ENCODE peak calls at places on chromosomes 5 and 9, in eight cellular contexts. V is thyroid gland, L is breast epithelium, S is vagina, T is uterus, H is esophagus squamous epithelium, G is upper lobe of left lung, M is Peyer's patch. E is an unnamed sample. For H3K4me1, the result is how much of the 10 kb centered on the place peaks cover.

GRCh38 chr5:151912360-151912759 is 12.3 kb downstream of the GLRA1 start:
- DNase-seq in V (no peak), L (no peak), S (no peak), T (no peak), H (no peak), G (no peak), M (no peak), E (no peak)

GRCh38 chr5:93088566-93088965 is 492.5 kb downstream of the NR2F1-AS1 start:
- DNase-seq in V (no peak), L (no peak), S (no peak), T (no peak), H (no peak), G (no peak), M (no peak), E (no peak)

GRCh38 chr9:99431103-99431502 is 209.0 kb downstream of the SEC61B start:
- DNase-seq in V (peak), L (no peak), S (no peak), T (no peak), H (no peak), G (no peak), M (no peak), E (no peak)

GRCh38 chr9:34555002-34555348 is 32.2 kb upstream of the ENHO start:
- DNase-seq in V (no peak), L (no peak), S (no peak), T (no peak), H (no peak), G (no peak), M (no peak), E (peak)

GRCh38 chr5:93035194-93035593 is 545.8 kb downstream of the NR2F1-AS1 start:
- DNase-seq in V (no peak), L (no peak), S (no peak), T (no peak), H (no peak), G (no peak), M (no peak), E (no peak)

GRCh38 chr9:4333787-4334186 is 33.9 kb upstream of the GLIS3 start:
- DNase-seq in V (peak), L (no peak), S (no peak), T (no peak), H (no peak), G (no peak), M (no peak), E (no peak)

GRCh38 chr9:138066049-138066448 is 188.5 kb downstream of the CACNA1B start:
- DNase-seq in V (no peak), L (peak), S (no peak), T (no peak), H (no peak), G (peak), M (peak), E (peak)

GRCh38 chr9:97312556-97312955 is 5.1 kb downstream of the CCDC180 start:
- DNase-seq in V (no peak), L (no peak), S (no peak), T (no peak), H (no peak), G (no peak), M (no peak), E (no peak)

GRCh38 chr5:86143837-86144236 is 473.9 kb upstream of the COX7C start:
- DNase-seq in V (peak), L (no peak), S (no peak), T (no peak), H (no peak), G (peak), M (no peak), E (no peak)

GRCh38 chr5:111747336-111747735 is 9.7 kb downstream of the NREP start:
- DNase-seq in V (peak), L (no peak), S (no peak), T (no peak), H (no peak), G (no peak), M (no peak), E (no peak)

GRCh38 chr9:12884736-12885395 is 110.0 kb downstream of the LURAP1L start:
- DNase-seq in V (no peak), L (no peak), S (no peak), T (no peak), H (no peak), G (no peak), M (no peak), E (no peak)

GRCh38 chr9:91428927-91429351 is 5.3 kb upstream of the NFIL3 start:
- DNase-seq in V (no peak), L (no peak), S (no peak), T (peak), H (no peak), G (peak), M (no peak), E (no peak)

GRCh38 chr9:35510745-35511428 is 21.0 kb downstream of the RUSC2 start:
- DNase-seq in V (peak), L (peak), S (peak), T (peak), H (no peak), G (peak), M (no peak), E (no peak)

GRCh38 chr5:136598901-136599300 is 233.6 kb upstream of the TRPC7 start:
- DNase-seq in V (no peak), L (no peak), S (no peak), T (no peak), H (no peak), G (no peak), M (no peak), E (no peak)

GRCh38 chr9:96555567-96556386 is 63.9 kb downstream of the CDC14B start:
- DNase-seq in V (no peak), L (no peak), S (no peak), T (no peak), H (no peak), G (no peak), M (no peak), E (no peak)

GRCh38 chr9:109110326-109111014 is 9.3 kb downstream of the TMEM245 start:
- DNase-seq in V (no peak), L (no peak), S (no peak), T (no peak), H (no peak), G (no peak), M (no peak), E (no peak)

GRCh38 chr9:129033216-129033615 is 3.2 kb upstream of the MIGA2 start:
- DNase-seq in V (no peak), L (no peak), S (no peak), T (no peak), H (no peak), G (no peak), M (no peak), E (no peak)

GRCh38 chr5:177457239-177458121 is 10.9 kb downstream of the PRR7 start:
- DNase-seq in V (peak), L (no peak), S (no peak), T (peak), H (peak), G (peak), M (peak), E (peak)

GRCh38 chr9:13627502-13627901 is 348.0 kb upstream of the MPDZ start:
- DNase-seq in V (no peak), L (no peak), S (no peak), T (no peak), H (no peak), G (no peak), M (no peak), E (no peak)

GRCh38 chr9:126945682-126946081 is 31.1 kb downstream of the RALGPS1 start:
- DNase-seq in V (no peak), L (no peak), S (no peak), T (no peak), H (no peak), G (no peak), M (no peak), E (no peak)

GRCh38 chr5:67515020-67515689 is 318.6 kb upstream of the CD180 start:
- DNase-seq in V (no peak), L (no peak), S (no peak), T (no peak), H (no peak), G (no peak), M (no peak), E (no peak)

GRCh38 chr5:83375049-83375710 is 96.4 kb upstream of the VCAN start:
- DNase-seq in V (no peak), L (no peak), S (no peak), T (no peak), H (no peak), G (no peak), M (no peak), E (no peak)

GRCh38 chr9:89750117-89750551 is 145.3 kb downstream of the GADD45G start:
- DNase-seq in V (no peak), L (no peak), S (no peak), T (peak), H (no peak), G (no peak), M (no peak), E (peak)

GRCh38 chr5:167156446-167156845 is 1135.0 kb upstream of the WWC1 start:
- DNase-seq in V (no peak), L (no peak), S (no peak), T (no peak), H (no peak), G (no peak), M (no peak), E (peak)

GRCh38 chr5:51882647-51883046 is 499.4 kb downstream of the ISL1 start:
- DNase-seq in V (no peak), L (no peak), S (no peak), T (no peak), H (no peak), G (no peak), M (no peak), E (no peak)

GRCh38 chr5:180649297-180650039 is at the start of gene FLT4:
- DNase-seq in V (no peak), L (no peak), S (no peak), T (peak), H (no peak), G (peak), M (no peak), E (no peak)

GRCh38 chr9:126395439-126396212 is 69.0 kb downstream of the MVB12B start:
- DNase-seq in V (no peak), L (no peak), S (no peak), T (no peak), H (no peak), G (no peak), M (no peak), E (no peak)

GRCh38 chr9:71929223-71929622 is 17.8 kb downstream of the C9orf85 start:
- DNase-seq in V (no peak), L (no peak), S (no peak), T (no peak), H (no peak), G (no peak), M (no peak), E (no peak)

GRCh38 chr5:137078171-137078665 is 420.9 kb downstream of the SPOCK1 start:
- DNase-seq in V (no peak), L (no peak), S (no peak), T (no peak), H (no peak), G (no peak), M (no peak), E (no peak)

GRCh38 chr5:14153932-14154646 is 10.9 kb downstream of the TRIO start:
- DNase-seq in V (peak), L (peak), S (peak), T (peak), H (no peak), G (peak), M (peak), E (no peak)

GRCh38 chr5:5666076-5666365 is 243.5 kb downstream of the ICE1 start:
- DNase-seq in V (no peak), L (no peak), S (no peak), T (no peak), H (no peak), G (no peak), M (no peak), E (no peak)

GRCh38 chr9:121556580-121556979 is 56.9 kb upstream of the GGTA1 start:
- DNase-seq in V (peak), L (peak), S (no peak), T (no peak), H (no peak), G (peak), M (no peak), E (no peak)

GRCh38 chr5:31854625-31855526 is 215.9 kb downstream of the PDZD2 start:
- DNase-seq in V (peak), L (peak), S (peak), T (peak), H (no peak), G (peak), M (no peak), E (no peak)

GRCh38 chr5:77946381-77947050 is 170.4 kb upstream of the TBCA start:
- DNase-seq in V (no peak), L (no peak), S (no peak), T (no peak), H (no peak), G (no peak), M (no peak), E (no peak)

GRCh38 chr5:125550237-125550636 is 803.8 kb upstream of the ZNF608 start:
- DNase-seq in V (no peak), L (no peak), S (no peak), T (no peak), H (no peak), G (no peak), M (no peak), E (no peak)

GRCh38 chr5:38780950-38781349 is 64.9 kb upstream of the OSMR start:
- DNase-seq in V (peak), L (peak), S (no peak), T (peak), H (no peak), G (peak), M (no peak), E (no peak)

GRCh38 chr9:97807681-97808080 is 45.3 kb upstream of the FOXE1 start:
- DNase-seq in V (no peak), L (no peak), S (no peak), T (no peak), H (no peak), G (no peak), M (no peak), E (no peak)

GRCh38 chr9:127976498-127976897 is 4.3 kb downstream of the EEIG1 start:
- DNase-seq in V (peak), L (peak), S (no peak), T (no peak), H (no peak), G (peak), M (peak), E (no peak)

GRCh38 chr5:118580959-118581358 is 407.4 kb downstream of the DTWD2 start:
- DNase-seq in V (no peak), L (no peak), S (no peak), T (no peak), H (no peak), G (no peak), M (no peak), E (no peak)

GRCh38 chr5:172906436-172906835 is 52.8 kb upstream of the RPL26L1 start:
- DNase-seq in V (no peak), L (no peak), S (no peak), T (no peak), H (no peak), G (no peak), M (no peak), E (no peak)
- H3K4me1 ChIP-seq in V (under half), L (under half), S (half or more), T (under half), H (under half), G (under half), M (under half), E (under half)

DNA sequence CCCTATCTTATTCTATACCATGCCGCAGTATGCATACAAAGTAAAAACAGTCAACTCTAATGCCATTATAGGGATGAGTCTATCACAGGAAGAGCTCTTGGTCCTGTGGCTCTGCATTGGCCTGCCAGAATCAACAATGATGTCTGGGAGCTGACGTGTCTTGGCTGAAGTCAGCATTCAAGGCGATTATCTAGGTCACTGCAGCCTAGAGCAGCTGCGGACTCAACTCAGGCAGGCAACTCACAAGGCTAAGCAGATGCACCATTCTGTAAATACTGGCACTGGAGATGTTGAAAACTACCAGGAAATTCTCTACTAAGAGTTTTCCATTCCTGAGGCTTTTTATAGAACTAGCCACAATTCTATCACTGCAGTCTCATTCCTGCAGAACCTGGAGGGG is 13.3 kb downstream of the SPATA9 start:
- DNase-seq in V (peak), L (no peak), S (peak), T (peak), H (no peak), G (no peak), M (no peak), E (no peak)
- TF ChIP-seq POLR2A in V (no peak), L (no peak), S (no peak), T (no peak), H (no peak), G (no peak), M (no peak), E (no peak)

GRCh38 chr5:53613036-53613435 is 52.6 kb downstream of the NDUFS4 start:
- DNase-seq in V (no peak), L (no peak), S (no peak), T (no peak), H (no peak), G (no peak), M (no peak), E (no peak)
- H3K4me1 ChIP-seq in V (under half), L (under half), S (under half), T (under half), H (under half), G (under half), M (under half), E (under half)

DNA sequence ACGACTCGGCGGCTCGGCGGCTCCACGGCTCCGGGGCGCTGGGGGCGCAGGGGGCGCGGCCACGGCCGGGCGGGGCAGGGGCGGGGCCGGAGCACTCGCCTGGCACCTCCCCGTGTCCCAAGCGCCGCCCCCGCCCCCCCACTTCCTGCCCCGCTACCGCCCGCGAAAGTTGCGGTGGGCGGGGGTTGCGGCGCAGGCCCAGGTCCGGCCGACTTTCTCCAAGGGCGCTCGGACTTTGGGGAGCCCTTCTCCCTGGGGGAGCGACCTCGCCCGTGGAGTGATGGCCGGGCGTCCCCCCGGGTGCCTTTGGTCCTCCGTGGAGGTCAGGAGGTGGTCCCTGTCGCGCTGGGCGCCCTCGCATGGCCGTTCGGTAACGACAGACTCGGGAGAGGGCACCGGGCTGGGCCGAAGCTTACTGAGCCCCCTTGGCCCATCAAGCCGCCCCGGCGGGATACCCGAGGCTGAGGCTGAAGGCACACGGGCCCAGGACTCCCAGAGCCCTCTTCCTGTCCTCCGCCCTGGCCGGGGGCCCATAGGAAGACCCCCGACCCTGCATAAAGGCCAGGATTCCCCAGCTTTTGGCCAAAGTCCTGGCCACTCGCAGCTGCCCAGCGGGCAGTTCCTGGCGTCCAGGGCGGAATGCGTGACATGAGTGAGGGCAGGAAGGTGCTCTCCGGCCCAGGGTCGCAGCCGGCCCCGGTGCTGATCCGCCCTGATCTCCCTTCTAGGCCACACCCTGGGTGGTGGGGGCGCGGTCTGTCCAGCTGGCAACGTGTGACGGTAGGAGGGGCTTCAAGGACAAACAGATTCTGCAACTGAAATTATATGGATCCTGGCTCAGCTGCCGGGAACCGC is 883 bp upstream of the VAV2 start:
- DNase-seq in V (peak), L (peak), S (peak), T (peak), H (peak), G (peak), M (peak), E (peak)
- TF ChIP-seq POLR2A in V (peak), L (peak), S (peak), T (peak), H (no peak), G (no peak), M (no peak), E (no peak)

E was measured in spleen.